ENCODE peak calls at places on chromosomes 13 and 19, in seven cellular contexts. One of them, this sample, is unnamed.
A peak's percentile ranks its signal among the peaks of the same experiment; 100 is the strongest.

GRCh38 chr13:54945978-54946377 is 1917.4 kb downstream of the OLFM4 start:
- DNase-seq in lung: no peak
- DNase-seq in neural progenitor cell: peak; percentile 8
- DNase-seq in thoracic aorta: no peak
- DNase-seq in cardiac muscle cell: no peak
- DNase-seq in ascending aorta: no peak
- DNase-seq in breast epithelium: no peak
- DNase-seq in this sample: no peak

GRCh38 chr19:15280915-15281683 is 48.9 kb upstream of the EPHX3 start:
- DNase-seq in breast epithelium: peak; percentile 69
- DNase-seq in ascending aorta: peak; percentile 84
- DNase-seq in cardiac muscle cell: no peak
- DNase-seq in lung: peak; percentile 77
- DNase-seq in neural progenitor cell: peak; percentile 96
- DNase-seq in thoracic aorta: no peak
- DNase-seq in this sample: peak; percentile 71

GRCh38 chr13:71797487-71797886 is 69.5 kb downstream of the DACH1 start:
- DNase-seq in cardiac muscle cell: no peak
- DNase-seq in lung: no peak
- DNase-seq in neural progenitor cell: no peak
- DNase-seq in ascending aorta: no peak
- DNase-seq in breast epithelium: no peak
- DNase-seq in thoracic aorta: no peak
- DNase-seq in this sample: no peak

GRCh38 chr13:91609353-91609752 is 210.9 kb downstream of the GPC5 start:
- DNase-seq in thoracic aorta: no peak
- DNase-seq in cardiac muscle cell: no peak
- DNase-seq in neural progenitor cell: no peak
- DNase-seq in ascending aorta: no peak
- DNase-seq in lung: no peak
- DNase-seq in breast epithelium: no peak
- DNase-seq in this sample: no peak

GRCh38 chr19:976476-976875 is 7.7 kb upstream of the WDR18 start:
- DNase-seq in ascending aorta: no peak
- DNase-seq in breast epithelium: no peak
- DNase-seq in neural progenitor cell: no peak
- DNase-seq in cardiac muscle cell: no peak
- DNase-seq in lung: no peak
- DNase-seq in thoracic aorta: no peak
- DNase-seq in this sample: no peak

GRCh38 chr13:48975101-48975925 is at the start of gene FNDC3A:
- DNase-seq in lung: peak; percentile 56
- DNase-seq in cardiac muscle cell: peak; percentile 88
- DNase-seq in neural progenitor cell: peak; percentile 91
- DNase-seq in breast epithelium: peak; percentile 44
- DNase-seq in thoracic aorta: no peak
- DNase-seq in ascending aorta: peak; percentile 88
- DNase-seq in this sample: no peak

GRCh38 chr19:49677901-49678674 is 1.0 kb downstream of the PRMT1 start:
- DNase-seq in breast epithelium: peak; percentile 66
- DNase-seq in ascending aorta: peak; percentile 87
- DNase-seq in neural progenitor cell: peak; percentile 95
- DNase-seq in cardiac muscle cell: peak; percentile 92
- DNase-seq in lung: peak; percentile 77
- DNase-seq in thoracic aorta: no peak
- DNase-seq in this sample: peak; percentile 83

GRCh38 chr13:97344250-97345175 is 89.5 kb upstream of the RAP2A start:
- DNase-seq in lung: peak; percentile 39
- DNase-seq in cardiac muscle cell: peak; percentile 73
- DNase-seq in neural progenitor cell: peak; percentile 70
- DNase-seq in breast epithelium: peak; percentile 59
- DNase-seq in thoracic aorta: no peak
- DNase-seq in ascending aorta: no peak
- DNase-seq in this sample: peak; percentile 48

GRCh38 chr19:40570313-40571004 is 6.2 kb upstream of the SHKBP1 start:
- DNase-seq in ascending aorta: peak; percentile 99
- DNase-seq in lung: peak; percentile 100
- DNase-seq in breast epithelium: peak; percentile 99
- DNase-seq in cardiac muscle cell: peak; percentile 100
- DNase-seq in neural progenitor cell: peak; percentile 100
- DNase-seq in thoracic aorta: peak; percentile 97
- DNase-seq in this sample: peak; percentile 97
- H3K27ac ChIP-seq in ascending aorta: peak overlapping the region; percentile 59
- H3K27ac ChIP-seq in lung: no peak overlapping the region
- H3K27ac ChIP-seq in breast epithelium: peak overlapping the region; percentile 60
- H3K27ac ChIP-seq in cardiac muscle cell: no peak overlapping the region
- H3K27ac ChIP-seq in neural progenitor cell: no peak overlapping the region
- H3K27ac ChIP-seq in thoracic aorta: peak overlapping the region; percentile 50
- H3K27ac ChIP-seq in this sample: peak overlapping the region; percentile 76

GRCh38 chr19:36051637-36052036 is 2.4 kb downstream of the THAP8 start:
- DNase-seq in cardiac muscle cell: no peak
- DNase-seq in breast epithelium: no peak
- DNase-seq in thoracic aorta: no peak
- DNase-seq in ascending aorta: no peak
- DNase-seq in lung: no peak
- DNase-seq in neural progenitor cell: no peak
- DNase-seq in this sample: no peak

GRCh38 chr19:36047835-36048234 is 6.2 kb downstream of the THAP8 start:
- DNase-seq in lung: no peak
- DNase-seq in ascending aorta: no peak
- DNase-seq in breast epithelium: no peak
- DNase-seq in thoracic aorta: no peak
- DNase-seq in cardiac muscle cell: no peak
- DNase-seq in neural progenitor cell: no peak
- DNase-seq in this sample: no peak

GRCh38 chr19:36054119-36054732 is at the start of gene THAP8:
- DNase-seq in ascending aorta: peak; percentile 100
- DNase-seq in cardiac muscle cell: peak; percentile 99
- DNase-seq in breast epithelium: peak; percentile 100
- DNase-seq in neural progenitor cell: peak; percentile 99
- DNase-seq in lung: peak; percentile 100
- DNase-seq in thoracic aorta: peak; percentile 99
- DNase-seq in this sample: peak; percentile 100

GRCh38 chr19:36049080-36049698 is 4.9 kb downstream of the THAP8 start:
- DNase-seq in lung: no peak
- DNase-seq in thoracic aorta: no peak
- DNase-seq in cardiac muscle cell: no peak
- DNase-seq in ascending aorta: no peak
- DNase-seq in breast epithelium: no peak
- DNase-seq in neural progenitor cell: no peak
- DNase-seq in this sample: no peak

GRCh38 chr19:36051236-36051635 is 2.8 kb downstream of the THAP8 start:
- DNase-seq in cardiac muscle cell: peak; percentile 50
- DNase-seq in neural progenitor cell: peak; percentile 67
- DNase-seq in lung: no peak
- DNase-seq in thoracic aorta: no peak
- DNase-seq in ascending aorta: no peak
- DNase-seq in breast epithelium: no peak
- DNase-seq in this sample: no peak
- TF ChIP-seq CTCF in cardiac muscle cell: peak; percentile 31
- TF ChIP-seq CTCF in neural progenitor cell: peak; percentile 58
- TF ChIP-seq CTCF in lung: no peak
- TF ChIP-seq CTCF in thoracic aorta: no peak
- TF ChIP-seq CTCF in ascending aorta: no peak
- TF ChIP-seq CTCF in breast epithelium: no peak
- TF ChIP-seq CTCF in this sample: no peak

GRCh38 chr19:16605115-16605514 is 22.9 kb downstream of the MED26 start:
- DNase-seq in cardiac muscle cell: no peak
- DNase-seq in ascending aorta: no peak
- DNase-seq in lung: no peak
- DNase-seq in breast epithelium: no peak
- DNase-seq in neural progenitor cell: no peak
- DNase-seq in thoracic aorta: no peak
- DNase-seq in this sample: no peak
- H3K4me3 ChIP-seq in cardiac muscle cell: no peak overlapping the region
- H3K4me3 ChIP-seq in ascending aorta: no peak overlapping the region
- H3K4me3 ChIP-seq in lung: no peak overlapping the region
- H3K4me3 ChIP-seq in breast epithelium: no peak overlapping the region
- H3K4me3 ChIP-seq in neural progenitor cell: no peak overlapping the region
- H3K4me3 ChIP-seq in thoracic aorta: no peak overlapping the region
- H3K4me3 ChIP-seq in this sample: no peak overlapping the region

GRCh38 chr19:11190501-11190900 is 6.8 kb downstream of the KANK2 start:
- DNase-seq in thoracic aorta: no peak
- DNase-seq in cardiac muscle cell: no peak
- DNase-seq in ascending aorta: no peak
- DNase-seq in breast epithelium: no peak
- DNase-seq in lung: no peak
- DNase-seq in neural progenitor cell: no peak
- DNase-seq in this sample: no peak
- H3K27ac ChIP-seq in thoracic aorta: peak overlapping the region; percentile 89
- H3K27ac ChIP-seq in cardiac muscle cell: no peak overlapping the region
- H3K27ac ChIP-seq in ascending aorta: peak overlapping the region; percentile 85
- H3K27ac ChIP-seq in breast epithelium: peak overlapping the region; percentile 41
- H3K27ac ChIP-seq in lung: peak overlapping the region; percentile 42
- H3K27ac ChIP-seq in neural progenitor cell: no peak overlapping the region
- H3K27ac ChIP-seq in this sample: peak overlapping the region; percentile 15

This sample was measured in tibial nerve.